ENCODE peak calls at places on chromosomes 5 and 9, in five cellular contexts. One of them, this sample, is unnamed.

GRCh38 chr9:21591221-21592062 is 109.3 kb upstream of the IFNE start:
- DNase-seq in progenitor cell of endocrine pancreas: no peak
- DNase-seq in IMR-90: peak; percentile 99
- DNase-seq in colonic mucosa: no peak
- DNase-seq in cardiac fibroblast: peak; percentile 97
- DNase-seq in this sample: peak; percentile 67

GRCh38 chr5:8993031-8993430 is 552.8 kb downstream of the SEMA5A start:
- DNase-seq in IMR-90: no peak
- DNase-seq in cardiac fibroblast: peak; percentile 43
- DNase-seq in progenitor cell of endocrine pancreas: no peak
- DNase-seq in colonic mucosa: no peak
- DNase-seq in this sample: no peak

GRCh38 chr9:26723486-26723885 is 169.1 kb downstream of the CAAP1 start:
- DNase-seq in IMR-90: peak; percentile 6
- DNase-seq in progenitor cell of endocrine pancreas: peak; percentile 12
- DNase-seq in cardiac fibroblast: peak; percentile 17
- DNase-seq in colonic mucosa: peak; percentile 61
- DNase-seq in this sample: no peak

GRCh38 chr5:4028384-4028783 is 432.8 kb downstream of the IRX1 start:
- DNase-seq in IMR-90: no peak
- DNase-seq in cardiac fibroblast: no peak
- DNase-seq in progenitor cell of endocrine pancreas: no peak
- DNase-seq in colonic mucosa: no peak
- DNase-seq in this sample: no peak

GRCh38 chr9:71990466-71990865 is 69.9 kb downstream of the C9orf57 start:
- DNase-seq in progenitor cell of endocrine pancreas: no peak
- DNase-seq in colonic mucosa: no peak
- DNase-seq in IMR-90: no peak
- DNase-seq in cardiac fibroblast: no peak
- DNase-seq in this sample: peak; percentile 47

GRCh38 chr5:58958701-58959100 is 375.8 kb downstream of the RAB3C start:
- DNase-seq in IMR-90: no peak
- DNase-seq in colonic mucosa: no peak
- DNase-seq in cardiac fibroblast: no peak
- DNase-seq in progenitor cell of endocrine pancreas: no peak
- DNase-seq in this sample: no peak

GRCh38 chr9:77218612-77219011 is 41.3 kb downstream of the VPS13A start:
- DNase-seq in cardiac fibroblast: peak; percentile 60
- DNase-seq in progenitor cell of endocrine pancreas: no peak
- DNase-seq in IMR-90: peak; percentile 86
- DNase-seq in colonic mucosa: no peak
- DNase-seq in this sample: peak; percentile 37

GRCh38 chr5:60672693-60673264 is 27.2 kb downstream of the DEPDC1B start:
- DNase-seq in colonic mucosa: peak; percentile 78
- DNase-seq in cardiac fibroblast: no peak
- DNase-seq in IMR-90: no peak
- DNase-seq in progenitor cell of endocrine pancreas: no peak
- DNase-seq in this sample: no peak

GRCh38 chr5:78537821-78538220 is 110.8 kb downstream of the LHFPL2 start:
- DNase-seq in cardiac fibroblast: peak; percentile 80
- DNase-seq in progenitor cell of endocrine pancreas: no peak
- DNase-seq in IMR-90: peak; percentile 68
- DNase-seq in colonic mucosa: no peak
- DNase-seq in this sample: peak; percentile 69

GRCh38 chr5:81232449-81233079 is 558 bp upstream of the CKMT2 start:
- DNase-seq in IMR-90: no peak
- DNase-seq in colonic mucosa: no peak
- DNase-seq in progenitor cell of endocrine pancreas: no peak
- DNase-seq in cardiac fibroblast: peak; percentile 52
- DNase-seq in this sample: no peak

GRCh38 chr5:83927140-83927733 is 206.6 kb upstream of the HAPLN1 start:
- DNase-seq in colonic mucosa: peak; percentile 80
- DNase-seq in cardiac fibroblast: peak; percentile 80
- DNase-seq in progenitor cell of endocrine pancreas: peak; percentile 70
- DNase-seq in IMR-90: peak; percentile 64
- DNase-seq in this sample: peak; percentile 79

GRCh38 chr5:7754997-7755596 is 95.8 kb downstream of the CFAP90 start:
- DNase-seq in cardiac fibroblast: peak; percentile 23
- DNase-seq in IMR-90: peak; percentile 15
- DNase-seq in colonic mucosa: peak; percentile 57
- DNase-seq in progenitor cell of endocrine pancreas: peak; percentile 56
- DNase-seq in this sample: no peak

GRCh38 chr5:1763548-1763911 is 36.1 kb downstream of the MRPL36 start:
- DNase-seq in colonic mucosa: no peak
- DNase-seq in progenitor cell of endocrine pancreas: no peak
- DNase-seq in cardiac fibroblast: peak; percentile 80
- DNase-seq in IMR-90: peak; percentile 72
- DNase-seq in this sample: peak; percentile 99

GRCh38 chr9:81264516-81264915 is 424.8 kb downstream of the TLE1 start:
- DNase-seq in cardiac fibroblast: peak; percentile 4
- DNase-seq in progenitor cell of endocrine pancreas: no peak
- DNase-seq in IMR-90: peak; percentile 73
- DNase-seq in colonic mucosa: no peak
- DNase-seq in this sample: peak; percentile 48

GRCh38 chr5:126913316-126913715 is 117.0 kb downstream of the MARCHF3 start:
- DNase-seq in colonic mucosa: no peak
- DNase-seq in IMR-90: no peak
- DNase-seq in cardiac fibroblast: no peak
- DNase-seq in progenitor cell of endocrine pancreas: no peak
- DNase-seq in this sample: no peak

GRCh38 chr5:107633171-107633901 is 37.4 kb downstream of the EFNA5 start:
- DNase-seq in cardiac fibroblast: peak; percentile 26
- DNase-seq in colonic mucosa: no peak
- DNase-seq in progenitor cell of endocrine pancreas: no peak
- DNase-seq in IMR-90: peak; percentile 3
- DNase-seq in this sample: no peak

GRCh38 chr9:136054798-136055714 is 40.0 kb downstream of the NACC2 start:
- DNase-seq in colonic mucosa: no peak
- DNase-seq in IMR-90: no peak
- DNase-seq in cardiac fibroblast: no peak
- DNase-seq in progenitor cell of endocrine pancreas: no peak
- DNase-seq in this sample: peak; percentile 73

GRCh38 chr5:119267958-119268386 is 87.8 kb upstream of the TNFAIP8 start:
- DNase-seq in colonic mucosa: peak; percentile 90
- DNase-seq in progenitor cell of endocrine pancreas: peak; percentile 75
- DNase-seq in IMR-90: peak; percentile 95
- DNase-seq in cardiac fibroblast: peak; percentile 97
- DNase-seq in this sample: peak; percentile 95
- TF ChIP-seq CTCF in colonic mucosa: peak; percentile 32
- TF ChIP-seq CTCF in progenitor cell of endocrine pancreas: no peak
- TF ChIP-seq CTCF in IMR-90: peak; percentile 62
- TF ChIP-seq CTCF in cardiac fibroblast: peak; percentile 44
- TF ChIP-seq CTCF in this sample: peak; percentile 44

DNA sequence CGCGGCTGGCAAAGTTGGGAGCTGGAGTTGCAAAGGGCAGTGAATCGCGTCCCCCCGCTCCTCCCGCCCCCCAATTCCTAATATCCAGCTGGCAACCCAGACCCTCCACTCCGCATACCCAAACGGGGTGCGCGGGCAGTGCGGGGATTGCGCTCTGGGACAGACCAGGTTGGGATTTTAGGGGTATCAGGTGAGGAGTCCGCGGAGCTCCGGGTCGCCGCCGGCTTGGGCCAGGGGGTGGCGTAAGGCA is 553 bp downstream of the IQGAP2 start:
- DNase-seq in colonic mucosa: no peak
- DNase-seq in progenitor cell of endocrine pancreas: no peak
- DNase-seq in cardiac fibroblast: peak; percentile 2
- DNase-seq in IMR-90: no peak
- DNase-seq in this sample: no peak
- TF ChIP-seq CTCF in colonic mucosa: peak; percentile 22
- TF ChIP-seq CTCF in progenitor cell of endocrine pancreas: no peak
- TF ChIP-seq CTCF in cardiac fibroblast: no peak
- TF ChIP-seq CTCF in IMR-90: no peak
- TF ChIP-seq CTCF in this sample: no peak

DNA sequence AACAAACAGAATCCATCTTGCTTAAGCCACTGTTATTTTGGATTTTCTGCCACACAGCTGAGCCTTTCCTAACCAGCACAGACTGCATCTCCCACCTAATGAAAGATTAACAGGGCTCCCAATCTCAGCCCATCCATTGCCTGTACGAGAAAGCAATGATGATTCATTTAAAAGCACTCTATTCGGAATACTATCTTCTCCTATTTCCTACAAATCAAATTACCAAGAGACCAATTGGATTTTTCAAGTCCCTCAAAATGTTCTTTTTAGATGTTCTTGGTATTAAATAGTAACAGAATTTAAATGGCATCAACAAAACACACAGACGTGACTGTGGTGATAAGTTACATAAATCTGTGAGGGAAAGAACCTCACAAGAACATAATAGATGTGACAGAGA is 324.1 kb downstream of the AGTPBP1 start:
- DNase-seq in IMR-90: no peak
- DNase-seq in progenitor cell of endocrine pancreas: no peak
- DNase-seq in cardiac fibroblast: no peak
- DNase-seq in colonic mucosa: no peak
- DNase-seq in this sample: no peak
- TF ChIP-seq CTCF in IMR-90: no peak
- TF ChIP-seq CTCF in progenitor cell of endocrine pancreas: no peak
- TF ChIP-seq CTCF in cardiac fibroblast: no peak
- TF ChIP-seq CTCF in colonic mucosa: no peak
- TF ChIP-seq CTCF in this sample: no peak

GRCh38 chr9:90874194-90874593 is 72.6 kb downstream of the SYK start:
- DNase-seq in progenitor cell of endocrine pancreas: no peak
- DNase-seq in colonic mucosa: no peak
- DNase-seq in IMR-90: no peak
- DNase-seq in cardiac fibroblast: no peak
- DNase-seq in this sample: no peak

GRCh38 chr9:90873422-90873821 is 71.8 kb downstream of the SYK start:
- DNase-seq in progenitor cell of endocrine pancreas: no peak
- DNase-seq in IMR-90: no peak
- DNase-seq in colonic mucosa: no peak
- DNase-seq in cardiac fibroblast: no peak
- DNase-seq in this sample: no peak

GRCh38 chr9:90870646-90871326 is 69.2 kb downstream of the SYK start:
- DNase-seq in colonic mucosa: peak; percentile 41
- DNase-seq in IMR-90: peak; percentile 44
- DNase-seq in cardiac fibroblast: peak; percentile 55
- DNase-seq in progenitor cell of endocrine pancreas: no peak
- DNase-seq in this sample: no peak

GRCh38 chr9:90872835-90873294 is 71.2 kb downstream of the SYK start:
- DNase-seq in colonic mucosa: no peak
- DNase-seq in IMR-90: no peak
- DNase-seq in progenitor cell of endocrine pancreas: no peak
- DNase-seq in cardiac fibroblast: peak; percentile 1
- DNase-seq in this sample: no peak

GRCh38 chr9:90871327-90871935 is 69.8 kb downstream of the SYK start:
- DNase-seq in IMR-90: no peak
- DNase-seq in cardiac fibroblast: no peak
- DNase-seq in progenitor cell of endocrine pancreas: no peak
- DNase-seq in colonic mucosa: no peak
- DNase-seq in this sample: no peak
- TF ChIP-seq CTCF in IMR-90: no peak
- TF ChIP-seq CTCF in cardiac fibroblast: no peak
- TF ChIP-seq CTCF in progenitor cell of endocrine pancreas: peak; percentile 11
- TF ChIP-seq CTCF in colonic mucosa: peak; percentile 14
- TF ChIP-seq CTCF in this sample: no peak

DNA sequence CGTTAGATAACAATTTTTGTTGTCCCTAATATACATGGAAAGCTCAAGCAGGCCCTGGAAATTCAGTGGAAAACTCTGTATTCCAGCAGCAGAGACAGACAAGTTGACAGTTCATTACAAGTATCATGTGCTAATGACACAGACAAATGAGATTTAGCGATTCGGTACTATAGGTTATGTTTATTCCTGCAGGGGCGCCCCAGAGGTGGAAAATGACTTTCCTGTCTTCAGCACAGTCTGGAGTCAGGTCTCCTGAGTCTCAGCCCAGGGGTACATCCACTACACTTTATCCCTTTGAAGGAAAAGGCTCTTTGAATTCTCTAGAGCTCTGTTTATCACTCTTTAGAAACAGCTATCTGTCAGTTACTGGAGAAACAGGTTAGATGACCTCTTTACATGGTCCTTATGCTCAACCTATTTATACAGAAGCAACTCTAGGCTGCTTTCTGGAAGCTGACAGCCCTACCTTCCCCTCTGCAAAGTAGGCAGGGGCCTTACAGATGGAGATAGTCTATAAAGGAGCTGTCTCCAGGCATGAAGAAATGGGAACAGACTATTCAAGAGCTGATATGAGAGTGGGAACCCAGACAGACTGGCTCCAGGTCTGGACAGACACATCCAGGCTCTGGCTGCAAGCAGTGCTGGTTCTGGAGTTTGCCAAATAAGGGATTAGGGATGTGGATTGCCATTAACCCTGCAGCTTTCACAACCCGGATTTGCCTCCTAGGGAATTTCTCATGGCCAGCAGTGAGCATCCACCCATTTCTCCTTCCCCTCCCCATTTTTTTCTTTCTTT is 7.2 kb upstream of the SLC31A2 start:
- DNase-seq in IMR-90: no peak
- DNase-seq in colonic mucosa: no peak
- DNase-seq in progenitor cell of endocrine pancreas: no peak
- DNase-seq in cardiac fibroblast: no peak
- DNase-seq in this sample: no peak
- TF ChIP-seq CTCF in IMR-90: no peak
- TF ChIP-seq CTCF in colonic mucosa: no peak
- TF ChIP-seq CTCF in progenitor cell of endocrine pancreas: no peak
- TF ChIP-seq CTCF in cardiac fibroblast: no peak
- TF ChIP-seq CTCF in this sample: no peak

GRCh38 chr9:33229359-33230120 is 10.4 kb upstream of the SPINK4 start:
- DNase-seq in cardiac fibroblast: no peak
- DNase-seq in progenitor cell of endocrine pancreas: no peak
- DNase-seq in IMR-90: no peak
- DNase-seq in colonic mucosa: peak; percentile 97
- DNase-seq in this sample: no peak
- TF ChIP-seq CTCF in cardiac fibroblast: no peak
- TF ChIP-seq CTCF in progenitor cell of endocrine pancreas: no peak
- TF ChIP-seq CTCF in IMR-90: peak; percentile 13
- TF ChIP-seq CTCF in colonic mucosa: peak; percentile 55
- TF ChIP-seq CTCF in this sample: no peak

GRCh38 chr9:1427856-1428255 is 377.7 kb downstream of the DMRT2 start:
- DNase-seq in progenitor cell of endocrine pancreas: no peak
- DNase-seq in colonic mucosa: no peak
- DNase-seq in cardiac fibroblast: no peak
- DNase-seq in IMR-90: no peak
- DNase-seq in this sample: no peak
- TF ChIP-seq CTCF in progenitor cell of endocrine pancreas: no peak
- TF ChIP-seq CTCF in colonic mucosa: no peak
- TF ChIP-seq CTCF in cardiac fibroblast: no peak
- TF ChIP-seq CTCF in IMR-90: no peak
- TF ChIP-seq CTCF in this sample: no peak

DNA sequence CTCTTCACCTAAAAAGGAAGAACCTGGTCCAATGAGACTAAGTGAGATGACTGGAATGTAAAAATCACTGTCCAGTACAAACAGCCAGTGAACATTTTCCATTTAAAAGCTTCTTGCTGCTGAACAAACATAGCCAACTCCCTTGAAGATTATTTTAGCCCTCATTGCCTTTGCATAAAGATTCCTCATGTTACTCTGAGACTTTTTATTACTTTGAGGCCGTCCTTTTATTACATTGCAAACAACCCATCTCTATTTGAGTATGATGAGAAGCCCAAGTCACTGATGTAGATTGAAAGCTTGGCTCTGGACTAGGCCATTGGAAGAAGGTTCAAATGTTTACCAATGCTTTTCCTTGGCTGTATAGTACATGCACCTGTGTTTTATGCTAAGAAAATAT is 649.7 kb downstream of the CETN3 start:
- DNase-seq in colonic mucosa: no peak
- DNase-seq in cardiac fibroblast: no peak
- DNase-seq in progenitor cell of endocrine pancreas: no peak
- DNase-seq in IMR-90: no peak
- DNase-seq in this sample: no peak
- TF ChIP-seq CTCF in colonic mucosa: no peak
- TF ChIP-seq CTCF in cardiac fibroblast: no peak
- TF ChIP-seq CTCF in progenitor cell of endocrine pancreas: no peak
- TF ChIP-seq CTCF in IMR-90: no peak
- TF ChIP-seq CTCF in this sample: no peak

This sample was measured in osteoblast.